ENCODE peak calls at places on chromosomes 11 and 22, in six cellular contexts. I, B, Q, J, D and O are unnamed samples.

GRCh38 chr11:79025622-79026021 is 415.2 kb downstream of the TENM4 start:
- DNase-seq in J (peak), D (peak), Q (no peak), B (no peak), I (no peak), O (no peak)

GRCh38 chr22:48431014-48431413 is 1396.7 kb downstream of the BRD1 start:
- DNase-seq in B (no peak), D (no peak), Q (no peak), J (no peak), I (no peak), O (no peak)

GRCh38 chr11:61959026-61959608 is 8.3 kb downstream of the FTH1 start:
- DNase-seq in B (no peak), I (no peak), Q (no peak), D (no peak), J (no peak), O (no peak)

GRCh38 chr11:56663386-56663785 is at the start of gene OR5AR1:
- DNase-seq in D (no peak), Q (no peak), I (no peak), B (no peak), J (no peak), O (no peak)

GRCh38 chr11:114195981-114196731 is 100.0 kb upstream of the NNMT start:
- DNase-seq in Q (no peak), D (no peak), B (no peak), J (no peak), I (no peak), O (no peak)

GRCh38 chr11:59545179-59546020 is 34.1 kb downstream of the OR4D9 start:
- DNase-seq in B (no peak), Q (no peak), J (no peak), I (no peak), D (no peak), O (no peak)

GRCh38 chr11:20088368-20089260 is 71.7 kb downstream of the DBX1 start:
- DNase-seq in D (no peak), J (no peak), B (no peak), I (no peak), Q (no peak), O (no peak)

GRCh38 chr11:57432017-57432590 is 5.2 kb upstream of the SLC43A3 start:
- DNase-seq in J (no peak), D (no peak), B (no peak), Q (no peak), I (no peak), O (no peak)

GRCh38 chr11:88179966-88180629 is 4.9 kb upstream of the RAB38 start:
- DNase-seq in Q (no peak), B (no peak), J (no peak), D (no peak), I (no peak), O (no peak)

GRCh38 chr11:126537492-126537891 is 182.0 kb downstream of the ST3GAL4 start:
- DNase-seq in I (no peak), J (no peak), Q (no peak), B (no peak), D (no peak), O (no peak)

GRCh38 chr11:6418958-6419611 is at the start of gene APBB1:
- DNase-seq in B (no peak), J (no peak), Q (peak), I (peak), D (peak), O (peak)

GRCh38 chr11:12675951-12676711 is 1.9 kb downstream of the TEAD1 start:
- DNase-seq in D (peak), I (no peak), J (no peak), B (no peak), Q (no peak), O (peak)

GRCh38 chr11:119774180-119774763 is 45.3 kb upstream of the NECTIN1 start:
- DNase-seq in Q (no peak), J (no peak), D (no peak), B (no peak), I (no peak), O (no peak)

GRCh38 chr11:119108151-119108856 is 1.2 kb downstream of the C2CD2L start:
- DNase-seq in D (peak), J (no peak), Q (peak), I (peak), B (no peak), O (no peak)

GRCh38 chr11:55714982-55715888 is 53.2 kb downstream of the OR4C6 start:
- DNase-seq in I (no peak), D (no peak), Q (peak), J (peak), B (no peak), O (peak)

GRCh38 chr11:63892233-63892632 is 24.7 kb downstream of the RCOR2 start:
- DNase-seq in Q (no peak), B (no peak), D (no peak), I (no peak), J (no peak), O (no peak)

GRCh38 chr11:9716275-9717039 is 52.6 kb downstream of the SWAP70 start:
- DNase-seq in I (no peak), D (no peak), Q (no peak), B (no peak), J (no peak), O (no peak)

GRCh38 chr11:111148116-111148515 is 97.4 kb upstream of the POU2AF2 start:
- DNase-seq in I (no peak), J (no peak), Q (no peak), B (no peak), D (no peak), O (no peak)

GRCh38 chr11:17686185-17686980 is 33.0 kb upstream of the MYOD1 start:
- DNase-seq in Q (peak), B (no peak), I (no peak), J (no peak), D (no peak), O (peak)

GRCh38 chr11:1870721-1871466 is 18.0 kb downstream of the LSP1 start:
- DNase-seq in I (no peak), Q (no peak), D (no peak), J (no peak), B (no peak), O (no peak)

GRCh38 chr11:18958221-18958910 is 19.2 kb upstream of the MRGPRX1 start:
- DNase-seq in Q (no peak), J (no peak), D (no peak), I (no peak), B (no peak), O (no peak)

GRCh38 chr11:116832350-116833290 is 2.9 kb downstream of the APOC3 start:
- DNase-seq in D (no peak), B (no peak), J (no peak), Q (no peak), I (no peak), O (no peak)

GRCh38 chr11:63961608-63962412 is 12.6 kb upstream of the COX8A start:
- DNase-seq in D (no peak), B (no peak), J (no peak), Q (peak), I (no peak), O (no peak)

GRCh38 chr11:69669486-69669885 is 5.7 kb downstream of the LTO1 start:
- DNase-seq in D (no peak), Q (no peak), B (no peak), J (no peak), I (no peak), O (no peak)

GRCh38 chr11:1866776-1867175 is 13.9 kb downstream of the LSP1 start:
- DNase-seq in Q (no peak), I (no peak), J (no peak), D (no peak), B (no peak), O (no peak)

GRCh38 chr11:64757549-64758329 is 2.0 kb downstream of the PYGM start:
- DNase-seq in I (no peak), B (no peak), Q (no peak), J (no peak), D (no peak), O (peak)

GRCh38 chr11:99020324-99021225 is at the start of gene CNTN5:
- DNase-seq in J (peak), I (peak), Q (peak), D (no peak), B (peak), O (peak)

GRCh38 chr11:5151713-5152153 is 2.8 kb downstream of the OR52A1 start:
- DNase-seq in I (peak), B (no peak), J (no peak), D (no peak), Q (no peak), O (no peak)

GRCh38 chr11:72002841-72003775 is 4.4 kb downstream of the IL18BP start:
- DNase-seq in D (no peak), I (no peak), J (no peak), B (no peak), Q (no peak), O (no peak)

GRCh38 chr22:38506118-38506962 is at the start of gene DDX17:
- DNase-seq in B (peak), J (peak), Q (peak), D (peak), I (peak), O (peak)

GRCh38 chr11:95088946-95089619 is 563 bp upstream of the ENDOD1 start:
- DNase-seq in I (no peak), D (no peak), J (no peak), Q (no peak), B (no peak), O (no peak)

GRCh38 chr11:66316849-66317251 is at the start of gene CD248:
- DNase-seq in I (no peak), Q (peak), J (no peak), D (no peak), B (no peak), O (no peak)

GRCh38 chr22:49251371-49251770 is 576.3 kb downstream of the BRD1 start:
- DNase-seq in B (no peak), I (no peak), Q (no peak), J (no peak), D (no peak), O (no peak)

GRCh38 chr11:71341596-71341995 is 89.2 kb upstream of the SHANK2 start:
- DNase-seq in D (no peak), B (no peak), I (no peak), J (no peak), Q (no peak), O (no peak)

GRCh38 chr22:42217752-42218280 is 52.6 kb downstream of the TCF20 start:
- DNase-seq in Q (no peak), J (peak), I (no peak), B (no peak), D (peak), O (no peak)

GRCh38 chr11:3213659-3214419 is 4.8 kb downstream of the MRGPRG start:
- DNase-seq in J (no peak), D (no peak), Q (no peak), I (no peak), B (no peak), O (no peak)

GRCh38 chr11:117827521-117828511 is 3.3 kb upstream of the FXYD2 start:
- DNase-seq in J (no peak), B (no peak), D (no peak), I (no peak), Q (no peak), O (peak)

GRCh38 chr11:131893103-131893502 is 522.7 kb downstream of the NTM start:
- DNase-seq in B (no peak), I (no peak), Q (no peak), D (no peak), J (no peak), O (no peak)

GRCh38 chr22:33853200-33854097 is 66.8 kb downstream of the LARGE1 start:
- DNase-seq in I (peak), Q (no peak), B (peak), D (peak), J (no peak), O (no peak)

GRCh38 chr22:36363378-36363931 is 24.3 kb downstream of the MYH9 start:
- DNase-seq in J (no peak), B (no peak), D (no peak), Q (no peak), I (no peak), O (no peak)
- H3K4me3 ChIP-seq in J (no peak), B (no peak), D (no peak), Q (no peak), I (no peak), O (no peak)

DNA sequence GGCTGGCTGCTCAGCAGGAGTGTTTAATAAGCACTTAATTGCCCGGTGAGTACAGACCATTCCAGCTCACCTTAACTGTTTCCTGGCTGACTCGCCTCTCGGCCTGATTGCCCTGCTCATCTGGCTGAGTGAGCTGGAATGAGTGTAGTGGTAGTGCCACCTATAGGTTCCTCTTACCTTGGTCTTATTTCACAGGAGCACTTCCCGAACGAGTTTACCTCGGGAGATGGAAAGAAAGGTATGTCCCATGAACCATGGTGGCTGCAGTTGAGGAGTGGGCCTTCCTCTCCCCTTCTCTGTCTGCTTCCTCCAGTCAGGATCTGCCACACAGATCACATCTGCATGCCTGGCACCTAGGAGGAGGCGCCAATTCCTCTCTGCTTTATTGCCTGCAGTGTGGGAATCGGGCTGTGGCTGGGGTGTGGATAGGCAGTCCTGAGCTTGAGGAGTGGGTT is 26.7 kb downstream of the UPB1 start:
- DNase-seq in D (peak), Q (peak), I (peak), B (peak), J (peak), O (peak)
- H3K4me3 ChIP-seq in D (no peak), Q (no peak), I (no peak), B (no peak), J (no peak), O (no peak)

DNA sequence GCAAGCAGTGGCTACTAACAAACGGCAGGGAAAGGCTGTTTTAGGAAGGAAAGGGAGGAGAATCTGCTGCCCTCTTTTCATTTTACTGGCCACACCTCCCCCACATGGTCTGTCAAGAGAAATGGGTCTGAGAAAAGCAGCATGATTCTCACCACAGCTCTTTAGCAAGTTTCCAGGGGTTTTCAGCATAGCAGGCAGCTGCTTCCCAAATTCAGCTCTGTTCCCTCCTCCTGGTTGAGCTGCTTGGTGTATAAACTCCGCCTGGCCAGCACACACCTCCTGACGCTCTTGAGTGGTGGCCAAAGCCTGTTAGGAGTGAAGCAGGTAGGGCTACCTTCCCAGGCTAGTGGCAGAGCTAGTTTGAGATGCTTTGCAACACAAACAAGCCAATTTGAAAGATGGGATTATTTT is 438.5 kb upstream of the CCDC90B start:
- DNase-seq in J (peak), B (no peak), Q (peak), D (no peak), I (peak), O (peak)
- H3K4me3 ChIP-seq in J (peak), B (no peak), Q (peak), D (no peak), I (no peak), O (peak)

GRCh38 chr22:29481265-29482000 is 1.4 kb downstream of the NEFH start:
- DNase-seq in D (peak), Q (no peak), I (no peak), B (no peak), J (no peak), O (no peak)
- H3K4me3 ChIP-seq in D (no peak), Q (peak), I (peak), B (peak), J (peak), O (no peak)

GRCh38 chr11:124934862-124935547 is 842 bp downstream of the HEPACAM start:
- DNase-seq in D (no peak), J (no peak), Q (no peak), B (peak), I (no peak), O (no peak)
- H3K4me3 ChIP-seq in D (no peak), J (no peak), Q (no peak), B (no peak), I (peak), O (no peak)